ENCODE peak calls at places on chromosomes 5 and 9, in four cellular contexts. One of them, this sample, is unnamed.

GRCh38 chr9:114069476-114070187 is 8.5 kb downstream of the AMBP start:
- DNase-seq in M059J: no peak
- DNase-seq in NCI-H446 treated with DMSO at 0.1 percent for 48 hours: no peak
- DNase-seq in astrocyte of the spinal cord: no peak
- DNase-seq in this sample: no peak

GRCh38 chr5:50667079-50667652 is 729 bp downstream of the PARP8 start:
- DNase-seq in NCI-H446 treated with DMSO at 0.1 percent for 48 hours: no peak
- DNase-seq in astrocyte of the spinal cord: peak; percentile 55
- DNase-seq in M059J: peak; percentile 12
- DNase-seq in this sample: peak; percentile 49

GRCh38 chr9:116543731-116544400 is 143.2 kb upstream of the TRIM32 start:
- DNase-seq in M059J: peak; percentile 67
- DNase-seq in NCI-H446 treated with DMSO at 0.1 percent for 48 hours: no peak
- DNase-seq in astrocyte of the spinal cord: peak; percentile 58
- DNase-seq in this sample: no peak

GRCh38 chr5:130400091-130400490 is 495.8 kb downstream of the CHSY3 start:
- DNase-seq in M059J: peak; percentile 8
- DNase-seq in NCI-H446 treated with DMSO at 0.1 percent for 48 hours: no peak
- DNase-seq in astrocyte of the spinal cord: peak; percentile 68
- DNase-seq in this sample: no peak

GRCh38 chr9:98191210-98191609 is 1.2 kb downstream of the CORO2A start:
- DNase-seq in M059J: no peak
- DNase-seq in astrocyte of the spinal cord: no peak
- DNase-seq in NCI-H446 treated with DMSO at 0.1 percent for 48 hours: no peak
- DNase-seq in this sample: no peak

GRCh38 chr5:68110894-68111293 is 104.7 kb upstream of the PIK3R1 start:
- DNase-seq in NCI-H446 treated with DMSO at 0.1 percent for 48 hours: no peak
- DNase-seq in M059J: no peak
- DNase-seq in astrocyte of the spinal cord: no peak
- DNase-seq in this sample: no peak

GRCh38 chr9:93112864-93113389 is 16.9 kb downstream of the CARD19 start:
- DNase-seq in M059J: no peak
- DNase-seq in NCI-H446 treated with DMSO at 0.1 percent for 48 hours: no peak
- DNase-seq in astrocyte of the spinal cord: no peak
- DNase-seq in this sample: no peak

GRCh38 chr9:114186793-114187289 is 31.5 kb downstream of the COL27A1 start:
- DNase-seq in M059J: no peak
- DNase-seq in NCI-H446 treated with DMSO at 0.1 percent for 48 hours: no peak
- DNase-seq in astrocyte of the spinal cord: no peak
- DNase-seq in this sample: no peak

GRCh38 chr9:118575341-118576070 is 793.7 kb downstream of the BRINP1 start:
- DNase-seq in NCI-H446 treated with DMSO at 0.1 percent for 48 hours: no peak
- DNase-seq in astrocyte of the spinal cord: no peak
- DNase-seq in M059J: peak; percentile 44
- DNase-seq in this sample: no peak

GRCh38 chr5:72231989-72232703 is 87.9 kb downstream of the MRPS27 start:
- DNase-seq in astrocyte of the spinal cord: peak; percentile 73
- DNase-seq in M059J: peak; percentile 80
- DNase-seq in NCI-H446 treated with DMSO at 0.1 percent for 48 hours: no peak
- DNase-seq in this sample: no peak

GRCh38 chr9:99057665-99058625 is 47.0 kb upstream of the TGFBR1 start:
- DNase-seq in astrocyte of the spinal cord: peak; percentile 94
- DNase-seq in NCI-H446 treated with DMSO at 0.1 percent for 48 hours: no peak
- DNase-seq in M059J: peak; percentile 95
- DNase-seq in this sample: peak; percentile 80

GRCh38 chr5:148979104-148979723 is 83.6 kb downstream of the SH3TC2 start:
- DNase-seq in astrocyte of the spinal cord: no peak
- DNase-seq in NCI-H446 treated with DMSO at 0.1 percent for 48 hours: no peak
- DNase-seq in M059J: peak; percentile 86
- DNase-seq in this sample: peak; percentile 97

GRCh38 chr9:88722753-88723152 is 187.8 kb downstream of the NXNL2 start:
- DNase-seq in M059J: peak; percentile 57
- DNase-seq in NCI-H446 treated with DMSO at 0.1 percent for 48 hours: no peak
- DNase-seq in astrocyte of the spinal cord: peak; percentile 33
- DNase-seq in this sample: peak; percentile 31

GRCh38 chr5:110401881-110402280 is 324.6 kb downstream of the TMEM232 start:
- DNase-seq in M059J: no peak
- DNase-seq in NCI-H446 treated with DMSO at 0.1 percent for 48 hours: no peak
- DNase-seq in astrocyte of the spinal cord: no peak
- DNase-seq in this sample: no peak

GRCh38 chr5:35879649-35880048 is 23.0 kb downstream of the IL7R start:
- DNase-seq in NCI-H446 treated with DMSO at 0.1 percent for 48 hours: no peak
- DNase-seq in astrocyte of the spinal cord: no peak
- DNase-seq in M059J: no peak
- DNase-seq in this sample: no peak

GRCh38 chr5:121968910-121969607 is 7.3 kb downstream of the SRFBP1 start:
- DNase-seq in astrocyte of the spinal cord: peak; percentile 98
- DNase-seq in NCI-H446 treated with DMSO at 0.1 percent for 48 hours: peak; percentile 21
- DNase-seq in M059J: peak; percentile 98
- DNase-seq in this sample: peak; percentile 84

GRCh38 chr5:146789712-146790660 is 88.6 kb downstream of the PPP2R2B start:
- DNase-seq in NCI-H446 treated with DMSO at 0.1 percent for 48 hours: no peak
- DNase-seq in M059J: no peak
- DNase-seq in astrocyte of the spinal cord: no peak
- DNase-seq in this sample: no peak

GRCh38 chr5:59276886-59277514 is 616.5 kb downstream of the PDE4D start:
- DNase-seq in astrocyte of the spinal cord: peak; percentile 14
- DNase-seq in NCI-H446 treated with DMSO at 0.1 percent for 48 hours: no peak
- DNase-seq in M059J: no peak
- DNase-seq in this sample: no peak

GRCh38 chr5:151051066-151051930 is 29.5 kb downstream of the TNIP1 start:
- DNase-seq in M059J: peak; percentile 70
- DNase-seq in NCI-H446 treated with DMSO at 0.1 percent for 48 hours: peak; percentile 12
- DNase-seq in astrocyte of the spinal cord: peak; percentile 78
- DNase-seq in this sample: peak; percentile 86

GRCh38 chr9:85527331-85528015 is 214.3 kb downstream of the AGTPBP1 start:
- DNase-seq in astrocyte of the spinal cord: no peak
- DNase-seq in NCI-H446 treated with DMSO at 0.1 percent for 48 hours: no peak
- DNase-seq in M059J: no peak
- DNase-seq in this sample: peak; percentile 9